ENCODE peak calls at places on chromosomes 7 and 10, in five cellular contexts. N is activated CD4-positive, alpha-beta T cell treated with anti-CD3 and anti-CD28 coated beads, Interleukin-2, amount 50 U/mL, for 1 hour; M is fibroblast of mammary gland; A is T follicular helper cell; L is glutamatergic neuron. X is an unnamed sample.

GRCh38 chr7:29848941-29849340 is 42.6 kb downstream of the WIPF3 start:
- DNase-seq in N (no peak), M (no peak), A (no peak), L (no peak), X (no peak)

GRCh38 chr7:30224511-30225031 is 59.8 kb upstream of the ZNRF2 start:
- DNase-seq in N (no peak), M (peak; percentile 86), A (no peak), L (no peak), X (no peak)

GRCh38 chr7:27179503-27180430 is 5.3 kb downstream of the HOXA11 start:
- DNase-seq in N (peak; percentile 62), M (peak; percentile 69), A (no peak), L (peak; percentile 81), X (peak; percentile 54)

GRCh38 chr10:119116326-119116951 is 12.5 kb downstream of the DENND10 start:
- DNase-seq in N (no peak), M (no peak), A (no peak), L (no peak), X (no peak)

GRCh38 chr10:104638861-104639594 is 2.1 kb upstream of the SORCS3 start:
- DNase-seq in N (no peak), M (no peak), A (no peak), L (peak; percentile 79), X (no peak)

GRCh38 chr10:58579011-58579655 is 66.5 kb downstream of the BICC1 start:
- DNase-seq in N (no peak), M (peak; percentile 80), A (no peak), L (no peak), X (no peak)

GRCh38 chr7:767941-768729 is 41.1 kb upstream of the PRKAR1B start:
- DNase-seq in N (no peak), M (peak; percentile 97), A (no peak), L (no peak), X (no peak)

GRCh38 chr7:45075871-45076796 is 12.6 kb downstream of the NACAD start:
- DNase-seq in N (no peak), M (no peak), A (no peak), L (no peak), X (no peak)

GRCh38 chr10:6678211-6678803 is 98.2 kb upstream of the PRKCQ start:
- DNase-seq in N (peak; percentile 60), M (peak; percentile 54), A (peak; percentile 43), L (peak; percentile 71), X (peak; percentile 47)

GRCh38 chr7:29141981-29142380 is 4.4 kb downstream of the CPVL start:
- DNase-seq in N (no peak), M (no peak), A (no peak), L (no peak), X (no peak)

GRCh38 chr7:57354679-57355338 is 95.2 kb upstream of the ZNF716 start:
- DNase-seq in N (no peak), M (no peak), A (no peak), L (no peak), X (no peak)

GRCh38 chr10:125037145-125037544 is 95.2 kb downstream of the ZRANB1 start:
- DNase-seq in N (no peak), M (peak; percentile 76), A (no peak), L (no peak), X (no peak)

GRCh38 chr7:93941956-93942355 is 20.4 kb downstream of the GNG11 start:
- DNase-seq in N (no peak), M (peak; percentile 51), A (no peak), L (no peak), X (no peak)

GRCh38 chr7:98630770-98631169 is 13.7 kb downstream of the NPTX2 start:
- DNase-seq in N (no peak), M (no peak), A (no peak), L (no peak), X (no peak)

GRCh38 chr7:77714195-77714594 is 17.9 kb downstream of the RSBN1L start:
- DNase-seq in N (no peak), M (no peak), A (no peak), L (no peak), X (no peak)

GRCh38 chr10:112721080-112721698 is 228.9 kb upstream of the TCF7L2 start:
- DNase-seq in N (no peak), M (peak; percentile 59), A (no peak), L (no peak), X (no peak)

GRCh38 chr10:28592953-28593352 is 60.0 kb downstream of the WAC start:
- DNase-seq in N (no peak), M (peak; percentile 77), A (no peak), L (no peak), X (no peak)

X was measured in T-helper 1 cell.